ENCODE peak calls at places on chromosomes 6 and 20, in four cellular contexts. L, E, I and O are unnamed samples.

GRCh38 chr6:162554531-162554930 is 173.0 kb downstream of the PRKN start:
- DNase-seq in I (no peak), L (no peak), E (no peak), O (no peak)

GRCh38 chr20:14489544-14489943 is 152.1 kb upstream of the FLRT3 start:
- DNase-seq in E (no peak), I (no peak), L (no peak), O (no peak)

GRCh38 chr20:36461600-36462439 is 79.5 kb upstream of the MYL9 start:
- DNase-seq in I (peak; percentile 58), L (peak; percentile 87), E (peak; percentile 62), O (no peak)

GRCh38 chr6:151716446-151717047 is 90.9 kb upstream of the ESR1 start:
- DNase-seq in I (peak; percentile 52), L (no peak), E (peak; percentile 4), O (no peak)

GRCh38 chr6:14783594-14783993 is 462.3 kb upstream of the JARID2 start:
- DNase-seq in I (peak; percentile 40), E (no peak), L (no peak), O (no peak)

GRCh38 chr20:14687317-14687716 is 349.9 kb upstream of the FLRT3 start:
- DNase-seq in L (no peak), E (no peak), I (no peak), O (no peak)

GRCh38 chr6:125251516-125252229 is 50.1 kb downstream of the HDDC2 start:
- DNase-seq in I (no peak), E (peak; percentile 22), L (no peak), O (no peak)

GRCh38 chr6:11172501-11173337 is 59.7 kb downstream of the NEDD9 start:
- DNase-seq in L (peak; percentile 76), I (peak; percentile 77), E (peak; percentile 70), O (no peak)

GRCh38 chr6:134389658-134390057 is 71.7 kb upstream of the SGK1 start:
- DNase-seq in E (no peak), L (no peak), I (no peak), O (no peak)

GRCh38 chr20:53900380-53900999 is 169.9 kb downstream of the BCAS1 start:
- DNase-seq in E (no peak), L (no peak), I (no peak), O (no peak)

GRCh38 chr20:30811896-30812671 is 445.4 kb upstream of the DEFB115 start:
- DNase-seq in I (peak; percentile 56), L (peak; percentile 61), E (peak; percentile 56), O (no peak)

DNA sequence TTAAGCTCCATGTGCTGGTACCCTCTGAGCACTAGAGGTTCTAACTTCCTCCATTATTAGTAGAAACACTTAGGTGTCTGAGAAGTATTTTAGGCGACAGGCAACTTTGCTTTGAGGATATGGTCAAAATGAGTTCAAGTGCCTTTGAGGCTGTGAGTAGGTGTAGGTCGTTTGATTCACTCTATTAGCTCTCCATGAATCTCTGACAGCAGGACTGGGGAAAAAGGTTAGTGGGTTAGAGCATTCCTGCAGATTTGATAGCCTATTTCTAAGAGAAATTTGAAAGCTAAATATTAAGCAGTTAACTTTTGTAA is 45.9 kb downstream of the IGF2R start:
- DNase-seq in L (no peak), E (peak; percentile 18), I (no peak), O (no peak)
- H3K27ac ChIP-seq in L (no peak overlapping the region), E (no peak overlapping the region), I (no peak overlapping the region), O (no peak overlapping the region)

GRCh38 chr6:16108419-16108818 is 20.5 kb upstream of the MYLIP start:
- DNase-seq in I (no peak), E (no peak), L (no peak), O (no peak)

GRCh38 chr6:16106991-16107787 is 21.7 kb upstream of the MYLIP start:
- DNase-seq in I (no peak), E (no peak), L (no peak), O (no peak)

GRCh38 chr6:16108996-16109658 is 19.8 kb upstream of the MYLIP start:
- DNase-seq in L (no peak), I (no peak), E (peak; percentile 23), O (no peak)

GRCh38 chr6:16105874-16106273 is 23.0 kb upstream of the MYLIP start:
- DNase-seq in L (no peak), E (no peak), I (no peak), O (no peak)

DNA sequence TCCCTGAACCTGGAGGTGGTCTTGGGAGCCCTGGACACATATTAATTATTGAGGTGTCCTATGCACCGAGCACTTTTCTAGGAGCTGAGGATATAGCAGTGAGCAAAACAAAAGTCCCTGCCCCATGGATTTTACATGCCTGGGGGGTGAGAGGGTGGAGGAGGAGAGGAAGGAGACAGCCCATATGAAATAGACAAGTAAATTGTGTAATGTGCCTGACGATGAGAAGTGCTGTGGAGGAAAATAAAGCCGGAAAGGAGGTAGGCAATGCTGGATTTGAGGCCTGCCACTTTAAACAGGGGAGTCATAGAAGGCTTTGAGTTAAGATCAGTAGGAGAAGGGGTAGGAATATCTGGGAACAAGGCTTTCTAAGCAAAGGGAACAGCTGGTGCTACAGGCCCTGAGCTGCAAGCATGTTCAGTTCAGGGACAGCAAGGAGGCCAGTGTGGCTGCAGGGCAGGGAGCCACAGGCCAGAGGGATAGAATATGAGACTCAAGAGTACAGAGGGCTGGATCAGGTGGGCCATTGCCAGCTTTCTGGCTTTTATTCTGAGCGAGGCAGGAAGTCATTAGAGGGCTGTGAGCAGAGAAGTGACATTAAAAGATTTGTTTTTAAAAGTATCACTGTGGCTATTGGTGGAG is 19.1 kb upstream of the MYLIP start:
- DNase-seq in E (no peak), I (no peak), L (peak; percentile 79), O (no peak)
- H3K27ac ChIP-seq in E (peak overlapping the region; percentile 27), I (no peak overlapping the region), L (peak overlapping the region; percentile 82), O (peak overlapping the region; percentile 3)

DNA sequence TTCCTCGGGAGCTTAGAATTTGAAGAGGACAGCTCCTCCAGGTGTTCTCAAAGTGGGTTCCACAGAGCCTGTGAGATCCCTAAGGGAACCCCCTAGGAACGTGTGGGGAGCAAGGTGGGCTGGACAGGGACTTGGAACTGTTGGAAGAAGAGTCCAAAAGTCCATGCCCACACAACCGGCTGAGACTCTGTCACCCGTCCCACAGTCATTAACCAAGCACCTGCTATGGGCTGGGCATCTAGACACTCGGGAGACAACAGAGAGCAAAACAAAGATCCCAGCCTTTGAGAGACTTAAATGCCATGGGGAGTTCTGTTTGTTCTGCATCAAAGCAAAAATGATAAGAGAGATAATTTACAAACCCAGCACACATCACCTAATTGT is 51.9 kb upstream of the SAYSD1 start:
- DNase-seq in E (no peak), I (no peak), L (no peak), O (no peak)
- H3K27ac ChIP-seq in E (no peak overlapping the region), I (no peak overlapping the region), L (no peak overlapping the region), O (no peak overlapping the region)

GRCh38 chr20:35171438-35171752 is 477 bp upstream of the PROCR start:
- DNase-seq in I (no peak), L (no peak), E (no peak), O (no peak)
- H3K27ac ChIP-seq in I (no peak overlapping the region), L (peak overlapping the region; percentile 9), E (no peak overlapping the region), O (peak overlapping the region; percentile 70)

GRCh38 chr6:82197784-82198183 is 49.8 kb downstream of the IBTK start:
- DNase-seq in E (no peak), I (no peak), L (no peak), O (no peak)
- H3K27ac ChIP-seq in E (no peak overlapping the region), I (no peak overlapping the region), L (no peak overlapping the region), O (no peak overlapping the region)

DNA sequence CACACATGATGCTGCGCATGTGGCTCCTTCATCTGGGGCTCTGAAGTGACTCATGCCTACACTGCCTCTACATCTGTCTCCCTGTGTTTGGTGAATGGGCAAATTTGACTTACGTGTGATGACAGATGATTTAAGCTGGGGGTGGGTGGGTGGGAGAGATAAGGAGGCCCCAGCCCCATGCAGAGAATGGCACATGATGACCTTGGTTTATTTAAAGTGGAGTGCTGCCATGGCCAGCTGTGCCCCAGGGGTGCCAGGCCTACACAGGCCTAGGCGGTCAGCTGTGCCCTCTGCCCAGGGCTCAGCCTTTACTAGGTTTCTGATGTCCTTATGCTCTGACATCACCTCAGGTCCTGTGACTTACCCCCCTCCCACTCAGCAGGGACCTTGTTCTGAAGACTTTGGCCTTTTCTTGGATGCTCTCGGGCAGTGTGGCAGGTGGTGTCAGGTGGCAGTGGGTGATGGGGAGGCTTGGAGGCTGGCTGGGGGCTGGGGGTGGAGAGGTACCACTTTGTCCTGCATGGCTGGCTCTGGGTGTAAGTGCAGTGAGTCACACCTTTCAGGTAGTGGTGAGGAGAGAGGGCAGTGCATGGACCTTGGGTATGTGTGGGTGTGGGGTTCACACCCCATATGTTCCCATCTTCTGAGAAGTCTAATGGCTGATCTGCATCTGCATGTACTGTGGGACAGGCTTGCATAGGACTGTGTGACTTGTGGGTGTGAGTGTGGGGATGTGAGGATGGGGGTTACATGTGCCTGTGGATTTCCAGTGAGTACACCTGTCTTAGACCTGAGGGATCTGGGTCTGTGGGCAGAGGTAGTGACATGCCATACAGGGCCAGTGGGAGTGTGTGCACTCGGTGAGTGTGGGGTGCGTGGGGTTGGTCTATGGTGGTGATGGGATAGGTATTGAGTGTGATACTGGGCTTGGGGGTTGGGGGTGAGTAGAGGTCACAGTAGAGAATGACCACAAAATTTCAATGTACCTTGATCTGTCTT is 41.4 kb downstream of the VEGFA start:
- DNase-seq in L (no peak), I (no peak), E (no peak), O (no peak)
- H3K27ac ChIP-seq in L (no peak overlapping the region), I (no peak overlapping the region), E (no peak overlapping the region), O (no peak overlapping the region)

DNA sequence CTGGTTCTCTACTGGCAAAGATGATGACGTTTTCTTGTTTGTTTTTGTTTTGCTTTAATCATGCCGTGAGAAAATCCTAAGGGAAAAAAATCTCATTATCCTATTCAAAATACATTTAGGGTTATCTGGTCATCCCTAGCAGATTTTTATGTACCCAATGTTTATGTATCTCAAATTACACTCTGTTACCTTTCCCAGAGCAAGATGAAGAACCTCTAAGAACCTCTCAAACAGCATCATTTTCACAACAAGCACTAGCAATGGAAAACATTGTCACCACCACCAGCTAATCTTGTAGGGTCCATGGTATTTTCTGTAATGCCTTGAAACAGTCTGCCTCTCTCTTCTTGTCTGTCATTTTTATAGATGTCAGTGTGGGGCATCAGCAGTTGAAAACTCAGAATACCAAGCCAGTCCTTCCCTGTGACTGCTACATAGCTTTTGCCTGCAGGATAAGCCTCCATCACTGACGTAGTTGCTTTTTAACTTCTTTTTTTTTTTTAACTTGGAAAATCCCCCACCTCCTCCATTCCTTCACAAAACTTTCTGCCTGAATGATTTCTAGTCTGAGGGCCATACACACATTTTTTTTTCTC is 2.4 kb upstream of the SNAP25 start:
- DNase-seq in E (no peak), L (no peak), I (no peak), O (no peak)
- H3K27ac ChIP-seq in E (no peak overlapping the region), L (no peak overlapping the region), I (no peak overlapping the region), O (no peak overlapping the region)